ENCODE peak calls at places on chromosomes 3 and 15, in four cellular contexts. B is naive thymus-derived CD4-positive, alpha-beta T cell; M is right atrium auricular region; D is keratinocyte. X is an unnamed sample.

GRCh38 chr3:136473716-136474326 is 223.7 kb downstream of the PCCB start:
- DNase-seq in M (no peak), D (no peak), B (no peak), X (no peak)

GRCh38 chr3:49019941-49020334 is 1.6 kb upstream of the DALRD3 start:
- DNase-seq in D (no peak), B (no peak), M (no peak), X (no peak)

GRCh38 chr3:141941093-141941492 is 64.7 kb downstream of the ATP1B3 start:
- DNase-seq in B (no peak), M (no peak), D (no peak), X (no peak)

GRCh38 chr3:149080699-149081091 is 5.6 kb downstream of the HLTF start:
- DNase-seq in M (no peak), B (no peak), D (no peak), X (peak)

GRCh38 chr15:31609243-31609642 is 282.6 kb downstream of the KLF13 start:
- DNase-seq in B (no peak), D (peak), M (no peak), X (no peak)

GRCh38 chr15:81792646-81793045 is 253.2 kb downstream of the MEX3B start:
- DNase-seq in B (no peak), D (no peak), M (no peak), X (no peak)

GRCh38 chr3:152508705-152509104 is 240.0 kb downstream of the MBNL1 start:
- DNase-seq in D (no peak), B (no peak), M (no peak), X (no peak)

GRCh38 chr15:70339551-70340517 is 242.1 kb upstream of the TLE3 start:
- DNase-seq in B (no peak), D (no peak), M (no peak), X (no peak)

DNA sequence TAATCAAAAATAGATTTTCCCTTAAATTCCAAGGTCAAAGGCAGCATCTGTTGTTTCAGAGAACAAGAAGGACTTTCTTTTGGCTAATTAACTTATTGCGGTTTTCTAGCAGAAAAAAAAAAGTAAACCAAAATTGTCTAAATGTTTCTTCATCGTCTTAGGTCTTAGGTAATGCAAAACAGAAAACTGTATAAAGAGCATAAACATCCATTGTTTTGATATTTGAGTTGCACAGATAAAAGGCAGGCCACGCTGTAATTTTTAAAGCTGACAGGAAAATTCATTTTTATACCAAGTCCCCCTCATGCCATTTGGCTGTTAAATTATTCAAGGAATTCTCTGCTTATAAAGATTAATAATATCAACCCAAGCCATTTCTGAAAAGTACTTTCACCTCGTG is 139.0 kb downstream of the TNIK start:
- DNase-seq in M (no peak), B (no peak), D (no peak), X (no peak)
- H3K27ac ChIP-seq in M (no peak), B (no peak), D (no peak), X (no peak)

DNA sequence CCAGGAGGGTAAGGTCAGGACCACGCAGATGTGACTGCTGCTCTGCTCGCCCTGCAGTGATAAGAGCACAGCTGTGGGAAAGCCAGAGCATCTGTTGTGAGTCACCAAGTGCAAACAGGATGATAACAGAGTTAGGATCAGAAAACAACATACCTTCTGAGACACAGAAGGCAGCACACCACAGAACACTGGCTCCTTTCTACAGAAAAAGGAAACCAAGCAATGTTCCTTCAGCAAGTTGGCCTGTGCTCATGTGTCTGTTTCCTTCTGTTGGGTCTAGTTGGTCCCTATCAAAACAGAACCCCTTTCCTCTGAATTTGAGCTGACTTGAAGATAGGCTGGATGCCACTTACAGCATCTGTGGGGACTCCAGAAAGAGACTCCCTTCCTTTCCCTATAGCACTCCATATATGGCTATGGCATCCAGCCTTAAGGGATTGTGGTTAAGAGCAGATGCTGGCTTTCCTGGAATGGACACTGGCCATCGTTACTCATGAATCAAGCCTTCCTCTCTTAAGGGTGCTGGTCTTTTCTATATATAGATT is 440.7 kb upstream of the THBS1 start:
- DNase-seq in M (no peak), D (peak), B (no peak), X (no peak)
- H3K27ac ChIP-seq in M (no peak), D (peak), B (no peak), X (peak)

DNA sequence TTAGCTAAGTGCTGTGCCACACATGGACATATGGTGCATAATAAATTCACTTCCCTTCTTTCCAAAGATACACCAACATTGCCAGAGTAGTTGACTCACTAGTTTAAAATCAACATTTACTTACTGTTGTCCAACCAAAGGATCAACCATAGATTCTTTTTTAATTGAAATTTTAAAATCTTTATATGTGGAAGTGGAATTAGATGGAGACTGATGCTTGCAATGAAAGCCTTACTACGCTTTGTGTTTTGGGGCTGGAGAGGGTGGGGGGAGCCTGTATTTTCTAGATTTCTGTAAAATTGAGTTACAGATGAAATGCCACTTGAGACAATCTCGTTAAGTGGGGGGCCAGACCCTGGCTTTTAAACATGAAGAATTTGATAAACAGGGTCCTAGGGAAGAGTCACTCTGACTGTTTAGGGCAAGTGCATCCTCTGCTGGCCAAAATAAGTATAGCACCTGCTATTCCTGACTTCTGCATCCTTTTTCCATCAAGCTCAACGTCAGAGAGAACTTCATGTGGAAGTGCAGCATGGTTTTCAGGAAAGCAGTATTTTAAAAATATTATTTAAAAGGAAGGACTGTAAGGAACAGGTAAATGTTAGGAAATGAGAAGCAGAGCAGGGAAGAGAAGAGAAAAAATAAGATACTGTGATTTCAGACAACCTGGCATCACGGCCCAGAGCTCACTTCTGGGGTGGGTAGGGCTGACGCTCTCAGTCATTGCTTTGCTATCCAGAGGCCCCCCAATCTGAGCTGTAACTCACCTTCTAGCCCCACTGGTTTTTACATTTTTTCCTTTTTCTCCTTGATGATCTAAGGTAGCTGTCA is 76.7 kb downstream of the BOC start:
- DNase-seq in M (peak), B (no peak), D (no peak), X (no peak)
- H3K27ac ChIP-seq in M (no peak), B (no peak), D (peak), X (peak)

GRCh38 chr15:47824185-47824584 is 106.9 kb downstream of the SEMA6D start:
- DNase-seq in M (no peak), D (no peak), B (no peak), X (peak)

GRCh38 chr15:47820047-47820779 is 102.9 kb downstream of the SEMA6D start:
- DNase-seq in B (no peak), M (no peak), D (no peak), X (peak)

GRCh38 chr15:47819158-47819557 is 101.9 kb downstream of the SEMA6D start:
- DNase-seq in B (no peak), D (no peak), M (no peak), X (no peak)

GRCh38 chr15:47820780-47821319 is 103.5 kb downstream of the SEMA6D start:
- DNase-seq in M (no peak), B (no peak), D (no peak), X (peak)

GRCh38 chr15:47822066-47822465 is 104.8 kb downstream of the SEMA6D start:
- DNase-seq in B (no peak), M (no peak), D (no peak), X (no peak)
- H3K27ac ChIP-seq in B (no peak), M (no peak), D (no peak), X (no peak)

GRCh38 chr3:185932213-185932612 is 5.6 kb downstream of the TRA2B start:
- DNase-seq in B (no peak), M (no peak), D (no peak), X (no peak)
- H3K27ac ChIP-seq in B (peak), M (peak), D (peak), X (peak)

DNA sequence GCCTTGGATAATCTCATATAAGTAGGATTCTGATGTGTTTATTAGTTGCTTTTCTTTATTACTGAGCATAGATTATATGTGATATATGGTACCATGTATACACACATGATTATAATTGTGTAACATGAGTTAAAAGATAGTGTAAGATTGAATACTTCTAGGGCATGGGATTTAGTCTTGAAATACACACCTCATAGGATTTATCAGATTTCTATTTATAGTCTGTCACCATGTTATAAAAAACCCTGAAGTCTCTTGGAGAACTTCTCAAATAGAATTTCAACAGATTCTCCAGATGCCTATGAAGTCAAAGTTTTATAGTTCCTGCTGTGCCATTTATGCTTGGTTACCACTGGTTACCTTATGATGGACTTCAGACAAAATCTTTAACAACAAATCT is 11.2 kb upstream of the KPNA4 start:
- DNase-seq in M (no peak), B (no peak), D (no peak), X (no peak)
- H3K27ac ChIP-seq in M (no peak), B (no peak), D (no peak), X (no peak)

GRCh38 chr3:14789640-14790285 is 29.0 kb upstream of the FGD5 start:
- DNase-seq in B (no peak), M (no peak), D (no peak), X (no peak)

GRCh38 chr3:14791343-14791945 is 27.3 kb upstream of the FGD5 start:
- DNase-seq in M (peak), B (peak), D (peak), X (no peak)

GRCh38 chr3:14793858-14794234 is 24.9 kb upstream of the FGD5 start:
- DNase-seq in B (no peak), D (no peak), M (no peak), X (no peak)

GRCh38 chr3:14793126-14793857 is 25.5 kb upstream of the FGD5 start:
- DNase-seq in D (no peak), M (peak), B (no peak), X (no peak)

DNA sequence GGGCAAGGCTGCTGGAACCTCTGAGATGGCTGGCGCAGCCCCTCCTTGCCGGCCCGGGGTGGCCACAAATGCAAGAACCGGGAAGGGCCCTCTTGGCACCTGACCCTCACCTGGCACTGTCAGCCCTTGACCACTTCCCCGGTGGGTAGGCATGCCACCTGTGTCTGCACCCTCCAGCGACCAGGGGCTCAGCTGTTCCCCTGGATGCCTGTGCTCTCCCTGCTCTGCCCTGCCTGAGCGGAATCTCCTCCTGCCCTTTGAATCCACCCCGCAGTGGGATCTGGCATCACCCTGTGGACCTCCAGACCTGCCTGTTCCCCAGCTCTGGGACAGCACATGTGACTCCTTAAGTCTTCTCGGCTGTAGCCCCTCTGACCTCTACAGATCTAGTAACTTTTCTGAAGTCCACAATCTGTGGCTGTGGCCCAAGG is 26.1 kb upstream of the FGD5 start:
- DNase-seq in B (no peak), D (no peak), M (no peak), X (no peak)
- H3K27ac ChIP-seq in B (no peak), D (no peak), M (peak), X (no peak)

DNA sequence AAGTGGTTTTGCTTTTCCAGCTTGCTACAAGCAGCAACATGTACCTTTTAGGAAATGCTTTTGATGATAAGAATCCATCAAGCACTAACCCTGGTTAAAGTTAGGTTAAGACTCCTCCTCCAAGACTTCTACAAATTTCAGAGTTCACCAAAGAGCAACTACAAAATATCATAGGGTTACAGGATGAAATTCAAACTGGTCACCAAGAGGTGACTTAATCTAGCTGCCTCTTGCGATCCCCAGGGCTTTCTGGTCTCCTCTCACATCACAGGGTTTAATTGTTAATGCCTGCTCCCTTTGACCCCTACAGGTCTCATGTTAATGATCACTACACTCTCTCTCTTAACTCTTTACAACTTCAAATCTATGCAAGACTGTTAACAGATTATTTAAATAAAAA is 66.5 kb downstream of the DPH6 start:
- DNase-seq in B (no peak), D (no peak), M (no peak), X (no peak)
- H3K27ac ChIP-seq in B (no peak), D (no peak), M (no peak), X (no peak)

GRCh38 chr3:179671709-179672337 is 19.0 kb downstream of the USP13 start:
- DNase-seq in M (no peak), D (no peak), B (no peak), X (no peak)

GRCh38 chr3:179671309-179671708 is 18.5 kb downstream of the USP13 start:
- DNase-seq in M (no peak), D (no peak), B (no peak), X (no peak)

GRCh38 chr3:179673522-179673921 is 20.7 kb downstream of the USP13 start:
- DNase-seq in D (no peak), B (no peak), M (no peak), X (no peak)

GRCh38 chr3:179670311-179670710 is 17.5 kb downstream of the USP13 start:
- DNase-seq in M (no peak), B (no peak), D (no peak), X (no peak)

GRCh38 chr3:179672918-179673317 is 20.1 kb downstream of the USP13 start:
- DNase-seq in M (no peak), D (no peak), B (no peak), X (no peak)
- H3K27ac ChIP-seq in M (no peak), D (no peak), B (no peak), X (no peak)

GRCh38 chr15:52261026-52261425 is 34.6 kb downstream of the MYO5C start:
- DNase-seq in M (no peak), B (no peak), D (no peak), X (no peak)
- H3K27ac ChIP-seq in M (peak), B (no peak), D (no peak), X (peak)